ENCODE peak calls at places on chromosomes 1 and 21, in ten cellular contexts. One of them, this sample, is unnamed. For H3K9me3, the result is how much of the 10 kb centered on the place peaks cover.

GRCh38 chr21:28742527-28742926 is 250.2 kb downstream of the LTN1 start:
- DNase-seq in CD4-positive, alpha-beta T cell: no peak
- DNase-seq in K562: no peak
- DNase-seq in lower lobe of right lung: no peak
- DNase-seq in ovary: no peak
- DNase-seq in neuronal stem cell: no peak
- DNase-seq in stomach: no peak
- DNase-seq in esophagus squamous epithelium: no peak
- DNase-seq in spleen: no peak
- DNase-seq in hepatocyte: no peak
- DNase-seq in this sample: peak

GRCh38 chr1:217528271-217528670 is 102.6 kb downstream of the GPATCH2 start:
- DNase-seq in CD4-positive, alpha-beta T cell: no peak
- DNase-seq in K562: no peak
- DNase-seq in lower lobe of right lung: no peak
- DNase-seq in ovary: no peak
- DNase-seq in neuronal stem cell: no peak
- DNase-seq in stomach: no peak
- DNase-seq in esophagus squamous epithelium: no peak
- DNase-seq in spleen: no peak
- DNase-seq in hepatocyte: no peak
- DNase-seq in this sample: no peak

GRCh38 chr21:21183092-21183491 is 184.9 kb downstream of the NCAM2 start:
- DNase-seq in CD4-positive, alpha-beta T cell: no peak
- DNase-seq in K562: no peak
- DNase-seq in lower lobe of right lung: no peak
- DNase-seq in ovary: no peak
- DNase-seq in neuronal stem cell: no peak
- DNase-seq in stomach: no peak
- DNase-seq in esophagus squamous epithelium: no peak
- DNase-seq in spleen: no peak
- DNase-seq in hepatocyte: no peak
- DNase-seq in this sample: no peak

GRCh38 chr1:20903452-20903851 is 116.3 kb upstream of the HP1BP3 start:
- DNase-seq in CD4-positive, alpha-beta T cell: no peak
- DNase-seq in K562: no peak
- DNase-seq in lower lobe of right lung: no peak
- DNase-seq in ovary: no peak
- DNase-seq in neuronal stem cell: no peak
- DNase-seq in stomach: no peak
- DNase-seq in esophagus squamous epithelium: no peak
- DNase-seq in spleen: no peak
- DNase-seq in hepatocyte: no peak
- DNase-seq in this sample: peak

GRCh38 chr1:119893238-119893791 is 3.0 kb downstream of the ADAM30 start:
- DNase-seq in CD4-positive, alpha-beta T cell: no peak
- DNase-seq in K562: no peak
- DNase-seq in lower lobe of right lung: no peak
- DNase-seq in ovary: no peak
- DNase-seq in neuronal stem cell: no peak
- DNase-seq in stomach: no peak
- DNase-seq in esophagus squamous epithelium: no peak
- DNase-seq in spleen: no peak
- DNase-seq in hepatocyte: no peak
- DNase-seq in this sample: no peak

GRCh38 chr1:1680031-1680911 is 12.3 kb downstream of the SLC35E2B start:
- DNase-seq in CD4-positive, alpha-beta T cell: no peak
- DNase-seq in K562: no peak
- DNase-seq in lower lobe of right lung: peak
- DNase-seq in ovary: no peak
- DNase-seq in neuronal stem cell: no peak
- DNase-seq in stomach: no peak
- DNase-seq in esophagus squamous epithelium: no peak
- DNase-seq in spleen: peak
- DNase-seq in hepatocyte: no peak
- DNase-seq in this sample: no peak

GRCh38 chr1:17438977-17439249 is 564 bp downstream of the RCC2 start:
- DNase-seq in CD4-positive, alpha-beta T cell: no peak
- DNase-seq in K562: no peak
- DNase-seq in lower lobe of right lung: no peak
- DNase-seq in ovary: no peak
- DNase-seq in neuronal stem cell: no peak
- DNase-seq in stomach: no peak
- DNase-seq in esophagus squamous epithelium: no peak
- DNase-seq in spleen: peak
- DNase-seq in hepatocyte: no peak
- DNase-seq in this sample: no peak

GRCh38 chr1:170168263-170168662 is 22.5 kb downstream of the NTMT2 start:
- DNase-seq in CD4-positive, alpha-beta T cell: no peak
- DNase-seq in K562: no peak
- DNase-seq in lower lobe of right lung: no peak
- DNase-seq in ovary: no peak
- DNase-seq in neuronal stem cell: no peak
- DNase-seq in stomach: no peak
- DNase-seq in esophagus squamous epithelium: no peak
- DNase-seq in spleen: no peak
- DNase-seq in hepatocyte: no peak
- DNase-seq in this sample: peak

GRCh38 chr1:101365186-101365585 is 128.4 kb downstream of the S1PR1 start:
- DNase-seq in CD4-positive, alpha-beta T cell: no peak
- DNase-seq in K562: no peak
- DNase-seq in lower lobe of right lung: no peak
- DNase-seq in ovary: no peak
- DNase-seq in neuronal stem cell: no peak
- DNase-seq in stomach: no peak
- DNase-seq in esophagus squamous epithelium: no peak
- DNase-seq in spleen: no peak
- DNase-seq in hepatocyte: no peak
- DNase-seq in this sample: peak

GRCh38 chr1:169186106-169186505 is 79.6 kb downstream of the ATP1B1 start:
- DNase-seq in CD4-positive, alpha-beta T cell: no peak
- DNase-seq in K562: no peak
- DNase-seq in lower lobe of right lung: no peak
- DNase-seq in ovary: no peak
- DNase-seq in neuronal stem cell: no peak
- DNase-seq in stomach: no peak
- DNase-seq in esophagus squamous epithelium: no peak
- DNase-seq in spleen: no peak
- DNase-seq in hepatocyte: no peak
- DNase-seq in this sample: no peak

GRCh38 chr1:32997381-32997891 is 32.8 kb upstream of the RNF19B start:
- DNase-seq in CD4-positive, alpha-beta T cell: no peak
- DNase-seq in K562: no peak
- DNase-seq in lower lobe of right lung: no peak
- DNase-seq in ovary: no peak
- DNase-seq in neuronal stem cell: no peak
- DNase-seq in stomach: no peak
- DNase-seq in esophagus squamous epithelium: no peak
- DNase-seq in spleen: no peak
- DNase-seq in hepatocyte: no peak
- DNase-seq in this sample: peak

GRCh38 chr1:156797212-156797871 is 19.3 kb downstream of the SH2D2A start:
- DNase-seq in CD4-positive, alpha-beta T cell: no peak
- DNase-seq in K562: peak
- DNase-seq in lower lobe of right lung: no peak
- DNase-seq in ovary: no peak
- DNase-seq in neuronal stem cell: peak
- DNase-seq in stomach: peak
- DNase-seq in esophagus squamous epithelium: no peak
- DNase-seq in spleen: no peak
- DNase-seq in hepatocyte: peak
- DNase-seq in this sample: peak

DNA sequence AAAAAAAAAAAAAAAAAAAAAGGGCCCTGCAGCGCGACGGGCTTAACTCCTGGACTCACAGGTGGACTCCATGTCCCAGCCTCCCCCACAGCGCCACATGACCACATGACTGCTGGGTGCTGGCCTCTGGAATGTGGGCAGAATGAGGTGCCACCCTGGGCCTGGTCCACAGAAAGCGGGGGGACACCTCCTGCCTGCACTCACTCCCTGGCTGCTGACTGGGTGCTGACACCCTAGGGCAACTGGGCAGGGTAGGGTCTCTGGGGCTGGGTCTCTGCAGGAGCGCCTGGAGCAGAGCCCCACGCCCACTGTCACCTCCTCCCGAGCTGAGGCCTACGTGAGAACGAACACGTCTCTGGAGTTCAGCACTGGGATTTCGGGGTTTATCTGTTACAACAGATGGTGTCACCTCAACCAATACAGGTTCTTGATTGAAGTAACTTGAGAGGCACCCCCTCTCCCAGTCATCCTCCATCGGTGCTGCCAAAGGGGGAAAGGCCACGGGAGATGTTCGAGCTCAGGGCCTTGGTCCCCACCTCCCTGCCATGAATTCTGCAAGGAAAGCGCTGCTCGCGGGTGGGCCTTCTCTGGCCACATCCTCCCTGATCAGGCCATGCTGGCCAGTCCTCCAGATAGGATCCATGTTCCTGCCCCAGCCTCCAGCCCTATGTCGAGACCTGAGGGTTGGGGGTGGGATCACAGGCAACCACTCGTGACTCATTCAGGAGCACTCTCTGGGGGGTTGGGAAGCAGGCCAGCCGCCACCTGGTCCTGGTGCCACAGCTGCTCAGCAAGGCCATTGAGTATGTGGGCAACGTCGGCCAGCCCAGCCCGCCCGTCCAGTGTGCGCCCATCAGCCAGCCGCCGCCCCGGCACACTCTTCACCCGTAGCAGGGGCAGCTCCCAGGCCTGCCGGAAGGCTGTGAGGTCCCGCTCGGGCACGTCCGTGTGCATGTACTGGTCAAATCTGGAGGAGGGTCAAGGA is 5.4 kb downstream of the CPLANE2 start:
- DNase-seq in CD4-positive, alpha-beta T cell: no peak
- DNase-seq in K562: peak
- DNase-seq in lower lobe of right lung: peak
- DNase-seq in ovary: no peak
- DNase-seq in neuronal stem cell: no peak
- DNase-seq in stomach: no peak
- DNase-seq in esophagus squamous epithelium: no peak
- DNase-seq in spleen: peak
- DNase-seq in hepatocyte: no peak
- DNase-seq in this sample: no peak
- H3K9me3 ChIP-seq in CD4-positive, alpha-beta T cell: under half
- H3K9me3 ChIP-seq in K562: under half
- H3K9me3 ChIP-seq in lower lobe of right lung: under half
- H3K9me3 ChIP-seq in ovary: under half
- H3K9me3 ChIP-seq in neuronal stem cell: under half
- H3K9me3 ChIP-seq in stomach: under half
- H3K9me3 ChIP-seq in esophagus squamous epithelium: under half
- H3K9me3 ChIP-seq in spleen: under half
- H3K9me3 ChIP-seq in hepatocyte: under half
- H3K9me3 ChIP-seq in this sample: under half

GRCh38 chr1:40783001-40783905 is at the start of gene KCNQ4:
- DNase-seq in CD4-positive, alpha-beta T cell: no peak
- DNase-seq in K562: peak
- DNase-seq in lower lobe of right lung: peak
- DNase-seq in ovary: peak
- DNase-seq in neuronal stem cell: peak
- DNase-seq in stomach: peak
- DNase-seq in esophagus squamous epithelium: no peak
- DNase-seq in spleen: peak
- DNase-seq in hepatocyte: peak
- DNase-seq in this sample: no peak

GRCh38 chr1:40780678-40781613 is 2.6 kb upstream of the KCNQ4 start:
- DNase-seq in CD4-positive, alpha-beta T cell: no peak
- DNase-seq in K562: no peak
- DNase-seq in lower lobe of right lung: no peak
- DNase-seq in ovary: no peak
- DNase-seq in neuronal stem cell: no peak
- DNase-seq in stomach: no peak
- DNase-seq in esophagus squamous epithelium: no peak
- DNase-seq in spleen: no peak
- DNase-seq in hepatocyte: no peak
- DNase-seq in this sample: peak

GRCh38 chr1:40784141-40784770 is 669 bp downstream of the KCNQ4 start:
- DNase-seq in CD4-positive, alpha-beta T cell: no peak
- DNase-seq in K562: peak
- DNase-seq in lower lobe of right lung: no peak
- DNase-seq in ovary: no peak
- DNase-seq in neuronal stem cell: peak
- DNase-seq in stomach: peak
- DNase-seq in esophagus squamous epithelium: no peak
- DNase-seq in spleen: peak
- DNase-seq in hepatocyte: peak
- DNase-seq in this sample: no peak

GRCh38 chr1:40781614-40781971 is 2.0 kb upstream of the KCNQ4 start:
- DNase-seq in CD4-positive, alpha-beta T cell: no peak
- DNase-seq in K562: no peak
- DNase-seq in lower lobe of right lung: no peak
- DNase-seq in ovary: no peak
- DNase-seq in neuronal stem cell: no peak
- DNase-seq in stomach: no peak
- DNase-seq in esophagus squamous epithelium: no peak
- DNase-seq in spleen: no peak
- DNase-seq in hepatocyte: no peak
- DNase-seq in this sample: no peak

GRCh38 chr1:40782371-40782956 is 1.1 kb upstream of the KCNQ4 start:
- DNase-seq in CD4-positive, alpha-beta T cell: no peak
- DNase-seq in K562: no peak
- DNase-seq in lower lobe of right lung: no peak
- DNase-seq in ovary: no peak
- DNase-seq in neuronal stem cell: no peak
- DNase-seq in stomach: peak
- DNase-seq in esophagus squamous epithelium: no peak
- DNase-seq in spleen: no peak
- DNase-seq in hepatocyte: no peak
- DNase-seq in this sample: peak
- H3K9me3 ChIP-seq in CD4-positive, alpha-beta T cell: under half
- H3K9me3 ChIP-seq in K562: under half
- H3K9me3 ChIP-seq in lower lobe of right lung: under half
- H3K9me3 ChIP-seq in ovary: under half
- H3K9me3 ChIP-seq in neuronal stem cell: under half
- H3K9me3 ChIP-seq in stomach: under half
- H3K9me3 ChIP-seq in esophagus squamous epithelium: under half
- H3K9me3 ChIP-seq in spleen: under half
- H3K9me3 ChIP-seq in hepatocyte: under half
- H3K9me3 ChIP-seq in this sample: under half

GRCh38 chr1:2948001-2948750 is 73.1 kb upstream of the ACTRT2 start:
- DNase-seq in CD4-positive, alpha-beta T cell: no peak
- DNase-seq in K562: no peak
- DNase-seq in lower lobe of right lung: peak
- DNase-seq in ovary: no peak
- DNase-seq in neuronal stem cell: no peak
- DNase-seq in stomach: no peak
- DNase-seq in esophagus squamous epithelium: no peak
- DNase-seq in spleen: peak
- DNase-seq in hepatocyte: no peak
- DNase-seq in this sample: no peak
- H3K9me3 ChIP-seq in CD4-positive, alpha-beta T cell: under half
- H3K9me3 ChIP-seq in K562: under half
- H3K9me3 ChIP-seq in lower lobe of right lung: under half
- H3K9me3 ChIP-seq in ovary: under half
- H3K9me3 ChIP-seq in neuronal stem cell: under half
- H3K9me3 ChIP-seq in stomach: under half
- H3K9me3 ChIP-seq in esophagus squamous epithelium: under half
- H3K9me3 ChIP-seq in spleen: under half
- H3K9me3 ChIP-seq in hepatocyte: under half
- H3K9me3 ChIP-seq in this sample: under half

DNA sequence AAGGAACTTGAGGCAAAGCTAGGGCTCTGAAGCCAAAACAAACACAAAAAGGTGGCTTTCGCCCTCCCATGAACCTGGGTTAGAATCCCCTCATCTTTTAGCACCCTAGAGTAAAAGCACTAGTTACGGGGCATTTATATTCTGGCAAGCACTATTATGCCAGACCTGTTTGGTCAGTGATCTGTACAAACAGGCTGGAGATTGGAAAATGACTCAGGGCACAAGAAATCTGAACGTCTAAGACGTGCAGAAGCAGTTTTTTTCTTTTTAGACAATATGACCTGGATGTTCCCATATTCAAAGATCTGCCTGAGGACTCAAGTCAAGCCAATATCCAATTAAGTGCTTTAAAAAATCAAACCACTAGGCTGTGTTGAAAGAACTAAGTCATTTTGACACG is 3.0 kb downstream of the ZNF436 start:
- DNase-seq in CD4-positive, alpha-beta T cell: no peak
- DNase-seq in K562: no peak
- DNase-seq in lower lobe of right lung: no peak
- DNase-seq in ovary: no peak
- DNase-seq in neuronal stem cell: no peak
- DNase-seq in stomach: no peak
- DNase-seq in esophagus squamous epithelium: no peak
- DNase-seq in spleen: no peak
- DNase-seq in hepatocyte: no peak
- DNase-seq in this sample: no peak
- H3K9me3 ChIP-seq in CD4-positive, alpha-beta T cell: under half
- H3K9me3 ChIP-seq in K562: under half
- H3K9me3 ChIP-seq in lower lobe of right lung: under half
- H3K9me3 ChIP-seq in ovary: under half
- H3K9me3 ChIP-seq in neuronal stem cell: half or more
- H3K9me3 ChIP-seq in stomach: under half
- H3K9me3 ChIP-seq in esophagus squamous epithelium: under half
- H3K9me3 ChIP-seq in spleen: under half
- H3K9me3 ChIP-seq in hepatocyte: under half
- H3K9me3 ChIP-seq in this sample: under half

This sample was measured in mesenchymal stem cell.